ENCODE peak calls at places on chromosomes 16 and 17, in nine cellular contexts. S is body of pancreas; Q is ovary; T is H9; I is A549; G is pancreas; Y is CD8-positive, alpha-beta T cell; M is heart right ventricle; N is naive thymus-derived CD4-positive, alpha-beta T cell. R is an unnamed sample.

GRCh38 chr17:63113167-63113566 is 147.1 kb downstream of the TANC2 start:
- DNase-seq in S (no peak), Q (no peak), T (no peak), I (peak; percentile 22), G (no peak), Y (no peak), M (no peak), N (no peak), R (no peak)

GRCh38 chr17:4986951-4987766 is at the start of gene CAMTA2:
- DNase-seq in S (peak; percentile 86), Q (peak; percentile 92), T (peak; percentile 90), I (peak; percentile 87), G (peak; percentile 86), Y (peak; percentile 91), M (peak; percentile 94), N (peak; percentile 87), R (peak; percentile 94)

GRCh38 chr17:34616148-34616547 is 36.8 kb downstream of the TMEM132E start:
- DNase-seq in S (no peak), Q (no peak), T (peak; percentile 69), I (no peak), G (no peak), Y (no peak), M (no peak), N (no peak), R (peak; percentile 51)

GRCh38 chr16:85750021-85750826 is 672 bp downstream of the C16orf74 start:
- DNase-seq in S (no peak), Q (peak; percentile 54), T (peak; percentile 55), I (no peak), G (peak; percentile 34), Y (peak; percentile 71), M (peak; percentile 22), N (no peak), R (peak; percentile 70)

GRCh38 chr16:3642397-3643094 is 11.9 kb upstream of the DNASE1 start:
- DNase-seq in S (peak; percentile 60), Q (no peak), T (no peak), I (no peak), G (peak; percentile 21), Y (no peak), M (no peak), N (no peak), R (peak; percentile 25)

GRCh38 chr17:55584055-55584685 is 72.9 kb upstream of the SMIM36 start:
- DNase-seq in S (no peak), Q (no peak), T (no peak), I (peak; percentile 63), G (no peak), Y (no peak), M (no peak), N (no peak), R (no peak)

GRCh38 chr17:199195-199604 is 17.8 kb upstream of the DOC2B start:
- DNase-seq in S (peak; percentile 37), Q (no peak), T (no peak), I (no peak), G (no peak), Y (no peak), M (no peak), N (no peak), R (no peak)

GRCh38 chr17:71184716-71185115 is 936.1 kb upstream of the SOX9 start:
- DNase-seq in S (no peak), Q (no peak), T (no peak), I (no peak), G (no peak), Y (no peak), M (peak; percentile 15), N (no peak), R (no peak)

GRCh38 chr16:11762431-11762830 is 19.8 kb upstream of the TXNDC11 start:
- DNase-seq in S (no peak), Q (no peak), T (no peak), I (no peak), G (no peak), Y (no peak), M (no peak), N (no peak), R (no peak)

GRCh38 chr16:11759163-11759834 is 16.6 kb upstream of the TXNDC11 start:
- DNase-seq in S (peak; percentile 71), Q (no peak), T (no peak), I (no peak), G (no peak), Y (no peak), M (no peak), N (no peak), R (no peak)

GRCh38 chr16:11755022-11755760 is 12.5 kb upstream of the TXNDC11 start:
- DNase-seq in S (no peak), Q (no peak), T (no peak), I (peak; percentile 47), G (no peak), Y (no peak), M (no peak), N (no peak), R (no peak)

GRCh38 chr16:11759997-11760396 is 17.3 kb upstream of the TXNDC11 start:
- DNase-seq in S (no peak), Q (no peak), T (no peak), I (no peak), G (no peak), Y (no peak), M (no peak), N (no peak), R (no peak)

DNA sequence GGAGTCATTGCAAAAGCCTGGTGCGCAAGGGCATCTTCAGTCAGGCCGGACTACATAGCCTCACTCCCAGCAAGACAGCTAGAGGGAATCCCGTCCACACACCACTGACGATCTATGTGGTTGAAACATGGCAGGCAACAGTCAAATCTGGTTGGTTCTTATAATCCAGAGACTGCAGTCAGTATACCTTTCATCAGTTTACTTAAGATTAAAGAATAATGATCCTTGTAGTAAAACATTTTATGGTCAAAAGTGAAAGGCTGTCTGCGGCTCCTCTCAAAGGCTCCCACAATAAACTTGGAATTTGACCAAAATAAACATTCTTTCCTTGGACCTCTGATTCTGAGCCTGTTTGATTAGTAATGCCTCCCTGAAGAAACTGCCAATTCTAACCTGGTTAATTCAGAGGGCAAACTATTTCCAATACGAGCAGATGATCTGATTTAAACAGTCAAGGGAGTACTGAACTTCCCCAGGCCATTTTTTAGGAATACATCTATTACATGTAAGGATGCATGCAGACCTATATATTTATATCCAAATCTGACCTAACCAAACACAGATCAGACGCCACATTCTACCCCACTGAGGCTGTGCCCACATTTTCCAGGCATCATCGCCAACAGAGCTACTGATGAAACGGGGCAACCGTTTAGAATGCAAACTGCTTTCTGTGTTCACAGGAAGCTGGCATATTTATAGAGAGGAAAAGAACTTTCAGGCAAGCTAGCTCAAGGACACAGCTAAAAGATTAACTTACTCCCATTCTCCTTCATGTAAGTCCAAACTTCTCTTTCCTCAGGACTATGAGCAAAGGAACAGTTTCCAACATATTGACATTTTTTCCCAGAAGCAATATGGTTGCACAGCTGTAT is 15.3 kb upstream of the TXNDC11 start:
- DNase-seq in S (no peak), Q (no peak), T (no peak), I (peak; percentile 66), G (no peak), Y (no peak), M (no peak), N (no peak), R (peak; percentile 77)
- H3K27ac ChIP-seq in S (peak overlapping the region; percentile 73), Q (peak overlapping the region; percentile 32), T (no peak overlapping the region), I (peak overlapping the region; percentile 34), G (no peak overlapping the region), Y (no peak overlapping the region), M (no peak overlapping the region), N (no peak overlapping the region), R (no peak overlapping the region)

GRCh38 chr17:60840456-60840855 is 162.8 kb downstream of the BCAS3 start:
- DNase-seq in S (no peak), Q (no peak), T (no peak), I (no peak), G (no peak), Y (no peak), M (no peak), N (no peak), R (no peak)
- H3K27ac ChIP-seq in S (no peak overlapping the region), Q (no peak overlapping the region), T (no peak overlapping the region), I (no peak overlapping the region), G (no peak overlapping the region), Y (no peak overlapping the region), M (no peak overlapping the region), N (no peak overlapping the region), R (no peak overlapping the region)

DNA sequence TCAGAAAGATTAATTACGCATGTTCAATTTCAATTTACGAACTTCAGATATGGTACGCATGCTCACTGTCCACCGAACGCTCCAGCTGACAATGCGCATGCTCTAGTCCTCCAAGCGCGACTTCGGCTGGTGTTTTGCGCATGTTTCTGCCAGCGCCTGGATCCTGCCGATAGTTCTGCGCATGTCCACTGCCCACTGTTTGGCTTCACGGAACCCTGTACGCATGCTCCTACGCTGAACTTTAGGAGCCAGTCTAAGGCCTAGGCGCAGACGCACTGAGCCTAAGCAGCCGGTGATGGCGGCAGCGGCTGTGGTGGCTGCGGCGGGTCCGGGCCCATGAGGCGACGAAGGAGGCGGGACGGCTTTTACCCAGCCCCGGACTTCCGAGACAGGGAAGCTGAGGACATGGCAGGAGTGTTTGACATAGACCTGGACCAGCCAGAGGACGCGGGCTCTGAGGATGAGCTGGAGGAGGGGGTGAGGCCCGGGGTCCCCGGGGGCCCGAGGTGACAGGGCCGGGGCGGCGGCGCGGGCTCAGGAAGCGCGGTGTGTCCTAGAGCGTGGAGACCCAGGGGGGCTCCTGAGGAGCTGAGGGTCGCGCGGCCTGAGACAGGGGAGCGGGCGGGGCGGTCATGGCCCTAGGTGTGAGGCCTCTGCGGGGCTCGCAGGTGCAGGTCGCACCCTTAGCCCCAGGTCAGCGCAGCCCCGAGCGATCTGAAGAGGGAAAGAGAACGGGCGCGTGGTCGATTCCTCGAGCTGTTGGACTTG is at the start of the genes RPS6KB1 and TUBD1:
- DNase-seq in S (peak; percentile 99), Q (peak; percentile 96), T (peak; percentile 99), I (peak; percentile 100), G (peak; percentile 99), Y (peak; percentile 97), M (peak; percentile 98), N (peak; percentile 92), R (peak; percentile 98)
- H3K27ac ChIP-seq in S (peak within 1 kb of the TSS; percentile 86), Q (peak within 1 kb of the TSS; percentile 84), T (no peak within 1 kb of the TSS), I (peak within 1 kb of the TSS; percentile 93), G (peak within 1 kb of the TSS; percentile 86), Y (peak within 1 kb of the TSS; percentile 89), M (peak within 1 kb of the TSS; percentile 89), N (peak within 1 kb of the TSS; percentile 93), R (peak within 1 kb of the TSS; percentile 81)

GRCh38 chr16:70711211-70711978 is 25.5 kb upstream of the MTSS2 start:
- DNase-seq in S (no peak), Q (no peak), T (no peak), I (no peak), G (no peak), Y (no peak), M (no peak), N (no peak), R (peak; percentile 66)

GRCh38 chr16:70713342-70713741 is 27.5 kb upstream of the MTSS2 start:
- DNase-seq in S (no peak), Q (no peak), T (no peak), I (no peak), G (no peak), Y (no peak), M (no peak), N (no peak), R (no peak)

GRCh38 chr16:70712942-70713341 is 27.1 kb upstream of the MTSS2 start:
- DNase-seq in S (no peak), Q (no peak), T (no peak), I (no peak), G (no peak), Y (no peak), M (no peak), N (no peak), R (no peak)

GRCh38 chr16:70713781-70714180 is 27.9 kb upstream of the MTSS2 start:
- DNase-seq in S (no peak), Q (no peak), T (no peak), I (no peak), G (no peak), Y (no peak), M (no peak), N (no peak), R (no peak)

GRCh38 chr16:70712359-70712758 is 26.5 kb upstream of the MTSS2 start:
- DNase-seq in S (no peak), Q (no peak), T (no peak), I (no peak), G (no peak), Y (no peak), M (no peak), N (no peak), R (no peak)
- H3K27ac ChIP-seq in S (no peak overlapping the region), Q (no peak overlapping the region), T (no peak overlapping the region), I (no peak overlapping the region), G (no peak overlapping the region), Y (no peak overlapping the region), M (no peak overlapping the region), N (no peak overlapping the region), R (peak overlapping the region; percentile 87)